ENCODE peak calls at places on chromosomes 13 and 19, in six cellular contexts. L is K562, A is A549, R is GM12878, W is SK-N-SH, B is HepG2. C is an unnamed sample.

GRCh38 chr19:7288977-7289376 is 5.2 kb downstream of the INSR start:
- DNase-seq in A (no peak), R (no peak), B (no peak), L (no peak), W (peak), C (no peak)

GRCh38 chr19:37572203-37572602 is 22.4 kb downstream of the ZNF571 start:
- DNase-seq in W (no peak), L (no peak), B (no peak), R (no peak), A (no peak), C (peak)

GRCh38 chr19:10454267-10454666 is 33.9 kb downstream of the PDE4A start:
- DNase-seq in B (no peak), W (peak), A (peak), L (peak), R (no peak), C (peak)

GRCh38 chr19:11092181-11092538 is 2.9 kb downstream of the LDLR start:
- DNase-seq in A (peak), W (no peak), R (no peak), L (no peak), B (peak), C (peak)

GRCh38 chr19:6378036-6378435 is 2.3 kb upstream of the PSPN start:
- DNase-seq in W (no peak), A (no peak), R (no peak), B (no peak), L (no peak), C (peak)

GRCh38 chr19:31586282-31586681 is 237.0 kb upstream of the TSHZ3 start:
- DNase-seq in L (no peak), R (no peak), A (no peak), B (no peak), W (no peak), C (peak)

GRCh38 chr13:40456397-40456958 is 210.0 kb downstream of the FOXO1 start:
- DNase-seq in W (no peak), R (no peak), A (no peak), B (no peak), L (no peak), C (no peak)

GRCh38 chr19:46040952-46041500 is at the start of gene IGFL4:
- DNase-seq in L (no peak), A (peak), R (no peak), W (no peak), B (no peak), C (no peak)

GRCh38 chr19:2962018-2962670 is 15.2 kb upstream of the TLE6 start:
- DNase-seq in B (peak), W (peak), A (peak), L (peak), R (peak), C (peak)

GRCh38 chr19:11088508-11089253 is 582 bp upstream of the LDLR start:
- DNase-seq in A (no peak), W (no peak), B (peak), L (no peak), R (no peak), C (no peak)

GRCh38 chr13:34577051-34577450 is 365.0 kb upstream of the NBEA start:
- DNase-seq in B (no peak), W (no peak), L (no peak), R (no peak), A (no peak), C (no peak)

GRCh38 chr19:43923875-43924274 is 11.2 kb downstream of the ZNF45 start:
- DNase-seq in B (no peak), W (no peak), R (no peak), L (no peak), A (no peak), C (no peak)

GRCh38 chr19:1363599-1363998 is 20.1 kb upstream of the NDUFS7 start:
- DNase-seq in R (no peak), L (no peak), W (no peak), B (no peak), A (no peak), C (no peak)

GRCh38 chr19:31648347-31648746 is 299.1 kb upstream of the TSHZ3 start:
- DNase-seq in A (no peak), R (no peak), L (no peak), B (no peak), W (no peak), C (peak)

GRCh38 chr13:80473695-80474094 is 132.8 kb upstream of the SPRY2 start:
- DNase-seq in A (peak), L (no peak), R (no peak), B (peak), W (no peak), C (peak)

GRCh38 chr13:101785858-101786257 is 333.4 kb downstream of the ITGBL1 start:
- DNase-seq in A (peak), R (no peak), B (peak), W (peak), L (no peak), C (peak)

GRCh38 chr13:73248711-73249580 is 190.1 kb downstream of the KLF5 start:
- DNase-seq in B (no peak), R (no peak), A (peak), W (peak), L (no peak), C (peak)

GRCh38 chr13:96994030-96994848 is at the start of gene OXGR1:
- DNase-seq in L (peak), R (no peak), A (no peak), W (peak), B (no peak), C (no peak)

DNA sequence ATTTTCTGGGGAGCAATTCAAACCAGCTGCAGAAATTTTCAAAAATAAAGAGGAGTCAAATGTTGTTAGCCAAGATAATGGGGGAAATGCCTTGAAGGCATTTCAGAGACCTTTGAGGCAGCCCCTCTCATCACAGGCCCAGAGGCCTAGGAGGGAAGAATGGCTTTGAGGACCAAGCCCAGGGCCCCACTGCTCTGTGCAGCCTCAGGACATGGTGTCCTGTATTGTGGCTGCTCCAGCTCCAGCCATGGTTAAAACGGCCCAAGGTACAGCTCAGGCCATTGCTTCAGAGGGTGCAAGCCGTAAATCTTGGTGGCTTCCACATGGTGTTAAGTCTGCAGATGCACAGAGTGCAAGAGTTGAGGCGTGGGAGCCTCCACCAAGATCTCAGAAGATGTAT is 32.1 kb downstream of the NEK5 start:
- DNase-seq in R (no peak), W (no peak), B (no peak), L (no peak), A (no peak), C (no peak)
- TF ChIP-seq SMC3 in R (no peak), W (no peak), B (no peak), L (no peak), A (no peak), C (no peak)

DNA sequence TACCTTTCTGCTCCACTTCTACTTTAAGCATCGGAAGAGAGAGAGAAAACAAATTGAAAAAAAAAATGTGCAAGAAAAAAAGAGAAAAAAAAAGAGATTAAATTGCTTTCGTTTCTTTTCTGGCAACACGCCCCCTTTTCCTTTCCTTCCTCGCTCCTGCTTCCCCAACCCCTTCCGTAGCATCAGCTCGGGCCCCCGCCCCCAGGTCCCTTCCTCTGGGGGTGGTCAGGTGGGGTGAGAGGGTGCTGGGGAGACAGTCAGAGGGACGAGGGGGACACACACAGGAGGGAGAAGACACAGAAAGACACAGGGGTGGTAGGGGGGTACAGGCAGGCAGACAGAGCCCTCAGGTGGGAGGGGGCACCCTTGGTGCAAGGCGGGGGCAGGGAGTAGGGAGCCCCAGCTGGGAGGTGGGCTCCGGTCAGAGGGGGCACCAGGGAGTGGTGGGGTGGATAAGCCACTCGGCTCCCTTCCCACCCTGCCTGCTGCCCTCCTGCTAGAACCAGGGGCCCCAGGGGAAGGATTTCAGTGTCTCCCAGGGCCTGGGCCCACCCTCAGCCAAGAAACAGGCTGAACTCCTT is 30.7 kb upstream of the ASF1B start:
- DNase-seq in B (no peak), R (no peak), L (no peak), A (no peak), W (no peak), C (no peak)
- H3K4me3 ChIP-seq in B (no peak), R (no peak), L (no peak), A (no peak), W (no peak), C (no peak)

DNA sequence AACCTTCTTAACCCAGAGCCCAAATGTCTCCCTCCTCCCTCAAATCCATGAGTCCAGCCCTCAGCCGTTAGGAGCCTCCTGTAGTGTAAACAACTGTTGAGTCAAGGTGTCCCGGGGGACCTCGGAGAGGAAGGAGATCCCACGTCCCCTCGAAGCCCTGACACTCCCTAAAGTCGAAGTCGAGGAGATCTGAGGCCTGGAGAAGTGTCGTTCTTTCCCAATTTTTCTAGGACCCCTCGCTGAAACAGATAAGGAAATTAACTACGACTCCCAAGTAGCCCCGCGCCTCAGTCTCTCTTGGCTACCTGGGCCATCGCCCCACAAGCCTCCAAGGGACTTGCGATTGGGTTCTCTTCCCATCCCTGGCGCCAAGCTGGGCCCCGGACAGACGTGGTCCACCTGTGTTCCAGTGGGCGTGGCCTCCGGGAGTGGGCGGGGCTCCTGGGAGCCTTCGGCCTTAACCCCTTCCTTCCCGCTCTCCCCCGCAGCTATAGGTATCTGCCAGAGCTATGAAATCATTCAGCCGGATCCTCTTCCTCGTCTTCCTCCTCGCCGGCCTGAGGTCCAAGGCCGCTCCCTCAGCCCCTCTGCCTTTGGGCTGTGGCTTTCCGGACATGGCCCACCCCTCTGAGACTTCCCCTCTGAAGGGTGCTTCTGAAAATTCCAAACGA is 869 bp downstream of the GFY start:
- DNase-seq in L (peak), R (no peak), B (no peak), W (no peak), A (no peak), C (no peak)
- TF ChIP-seq SMC3 in L (no peak), R (no peak), B (no peak), W (no peak), A (no peak), C (no peak)

GRCh38 chr19:48881741-48882657 is 9.8 kb downstream of the PPP1R15A start:
- DNase-seq in W (no peak), A (peak), B (no peak), R (no peak), L (no peak), C (no peak)
- H3K4me3 ChIP-seq in W (no peak), A (no peak), B (no peak), R (no peak), L (no peak), C (no peak)

GRCh38 chr13:51674276-51674675 is 90.0 kb downstream of the WDFY2 start:
- DNase-seq in W (no peak), L (no peak), R (no peak), B (no peak), A (no peak), C (no peak)
- TF ChIP-seq SMC3 in W (no peak), L (no peak), R (no peak), B (no peak), A (no peak), C (no peak)